ENCODE peak calls at places on chromosome 2, in ten cellular contexts. U, S, R, V, C, E, H, M, B and O are unnamed samples.

GRCh38 chr2:172408143-172408766 is 19.1 kb upstream of the ITGA6 start:
- DNase-seq in U (no peak), S (no peak), R (no peak), V (no peak), C (no peak), E (no peak), H (no peak), M (no peak), B (no peak), O (no peak)

GRCh38 chr2:208101716-208102631 is 22.4 kb downstream of the CRYGD start:
- DNase-seq in U (no peak), S (no peak), R (no peak), V (no peak), C (peak; percentile 57), E (peak; percentile 25), H (no peak), M (no peak), B (peak; percentile 68), O (no peak)

GRCh38 chr2:3424171-3424795 is 44.8 kb downstream of the TRAPPC12 start:
- DNase-seq in U (no peak), S (no peak), R (no peak), V (no peak), C (no peak), E (no peak), H (no peak), M (no peak), B (no peak), O (no peak)

GRCh38 chr2:37389984-37390765 is 45.7 kb downstream of the QPCT start:
- DNase-seq in U (peak; percentile 63), S (peak; percentile 81), R (peak; percentile 92), V (peak; percentile 13), C (peak; percentile 70), E (peak; percentile 89), H (peak; percentile 88), M (no peak), B (peak; percentile 91), O (peak; percentile 81)

GRCh38 chr2:147681093-147681492 is 163.7 kb upstream of the ACVR2A start:
- DNase-seq in U (no peak), S (no peak), R (no peak), V (no peak), C (no peak), E (no peak), H (no peak), M (no peak), B (no peak), O (no peak)

GRCh38 chr2:27897755-27898154 is 7.2 kb downstream of the BABAM2 start:
- DNase-seq in U (no peak), S (no peak), R (no peak), V (no peak), C (no peak), E (no peak), H (no peak), M (no peak), B (no peak), O (no peak)

GRCh38 chr2:238425505-238425978 is 1.2 kb upstream of the ASB1 start:
- DNase-seq in U (no peak), S (no peak), R (no peak), V (no peak), C (no peak), E (no peak), H (no peak), M (no peak), B (no peak), O (no peak)

GRCh38 chr2:135043345-135043744 is 3.9 kb downstream of the MAP3K19 start:
- DNase-seq in U (no peak), S (peak; percentile 57), R (no peak), V (no peak), C (no peak), E (no peak), H (no peak), M (no peak), B (peak; percentile 12), O (no peak)

GRCh38 chr2:55922488-55922887 is 1.1 kb downstream of the EFEMP1 start:
- DNase-seq in U (no peak), S (no peak), R (no peak), V (no peak), C (peak; percentile 75), E (peak; percentile 46), H (no peak), M (no peak), B (peak; percentile 80), O (no peak)

GRCh38 chr2:23019476-23019875 is 365.5 kb upstream of the KLHL29 start:
- DNase-seq in U (no peak), S (no peak), R (no peak), V (no peak), C (no peak), E (no peak), H (no peak), M (no peak), B (no peak), O (no peak)

GRCh38 chr2:26325851-26326250 is 20.1 kb upstream of the SELENOI start:
- DNase-seq in U (no peak), S (no peak), R (no peak), V (no peak), C (peak; percentile 39), E (peak; percentile 82), H (no peak), M (no peak), B (peak; percentile 51), O (no peak)

GRCh38 chr2:168742258-168742932 is 60.0 kb upstream of the NOSTRIN start:
- DNase-seq in U (no peak), S (no peak), R (no peak), V (no peak), C (no peak), E (no peak), H (no peak), M (no peak), B (no peak), O (no peak)

GRCh38 chr2:19632327-19633040 is 269.3 kb downstream of the TTC32 start:
- DNase-seq in U (no peak), S (no peak), R (no peak), V (no peak), C (peak; percentile 54), E (peak; percentile 59), H (peak; percentile 68), M (peak; percentile 50), B (peak; percentile 12), O (no peak)

GRCh38 chr2:96157649-96158553 is 12.7 kb upstream of the DUSP2 start:
- DNase-seq in U (peak; percentile 28), S (peak; percentile 99), R (no peak), V (no peak), C (no peak), E (no peak), H (no peak), M (no peak), B (peak; percentile 52), O (peak; percentile 75)

GRCh38 chr2:165718811-165719210 is 75.2 kb downstream of the GALNT3 start:
- DNase-seq in U (no peak), S (no peak), R (no peak), V (no peak), C (no peak), E (no peak), H (no peak), M (no peak), B (no peak), O (no peak)

GRCh38 chr2:88590998-88591613 is 36.2 kb downstream of the EIF2AK3 start:
- DNase-seq in U (peak; percentile 25), S (peak; percentile 59), R (peak; percentile 56), V (peak; percentile 62), C (peak; percentile 83), E (peak; percentile 73), H (peak; percentile 47), M (peak; percentile 26), B (peak; percentile 85), O (peak; percentile 53)

DNA sequence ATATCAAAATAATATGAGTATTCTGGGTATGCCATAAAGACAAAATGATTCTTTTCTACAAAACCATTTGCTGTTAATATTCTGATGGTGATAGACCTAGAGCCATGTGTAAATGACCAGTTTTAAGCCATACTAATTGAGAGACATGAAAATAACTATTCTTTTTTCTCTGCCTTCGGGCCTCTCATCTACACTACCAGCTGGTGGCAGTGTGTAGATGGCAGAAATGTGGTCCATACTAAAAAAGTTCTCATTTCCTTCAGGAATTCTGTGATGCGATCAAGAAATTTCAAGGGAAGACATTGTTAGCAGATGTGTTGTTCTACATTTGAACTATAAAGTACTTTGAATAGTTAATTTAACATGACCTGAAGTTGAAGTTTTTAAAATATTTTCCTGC is 485.2 kb downstream of the TRIB2 start:
- DNase-seq in U (no peak), S (no peak), R (no peak), V (no peak), C (no peak), E (no peak), H (no peak), M (no peak), B (peak; percentile 8), O (no peak)
- TF ChIP-seq CTCF in U (no peak), S (no peak), R (no peak), V (no peak), C (no peak), E (peak; percentile 4), H (no peak), M (no peak), B (peak; percentile 48), O (no peak)

DNA sequence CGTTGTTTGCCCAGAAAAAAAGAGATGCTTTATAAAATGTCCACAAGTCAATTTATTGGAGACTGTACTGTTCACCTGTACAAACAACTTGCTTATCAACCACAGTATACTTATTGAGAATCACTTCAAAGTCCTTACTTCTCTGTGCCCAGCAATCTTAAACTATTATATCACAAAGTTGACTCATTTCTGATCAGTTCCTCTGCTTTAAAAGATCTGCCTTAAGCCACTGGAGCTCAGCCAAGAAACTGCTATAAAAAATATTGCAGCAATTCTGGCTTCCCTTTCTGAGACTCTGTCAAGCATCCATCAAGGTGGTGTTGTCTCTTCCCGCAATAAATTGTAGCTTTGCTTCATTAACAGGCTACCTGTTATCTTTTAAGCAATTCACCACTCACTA is 375.2 kb upstream of the SPHKAP start:
- DNase-seq in U (no peak), S (no peak), R (no peak), V (no peak), C (peak; percentile 12), E (peak; percentile 38), H (peak; percentile 49), M (no peak), B (peak; percentile 39), O (no peak)
- TF ChIP-seq CTCF in U (no peak), S (no peak), R (no peak), V (no peak), C (no peak), E (no peak), H (no peak), M (no peak), B (no peak), O (no peak)

DNA sequence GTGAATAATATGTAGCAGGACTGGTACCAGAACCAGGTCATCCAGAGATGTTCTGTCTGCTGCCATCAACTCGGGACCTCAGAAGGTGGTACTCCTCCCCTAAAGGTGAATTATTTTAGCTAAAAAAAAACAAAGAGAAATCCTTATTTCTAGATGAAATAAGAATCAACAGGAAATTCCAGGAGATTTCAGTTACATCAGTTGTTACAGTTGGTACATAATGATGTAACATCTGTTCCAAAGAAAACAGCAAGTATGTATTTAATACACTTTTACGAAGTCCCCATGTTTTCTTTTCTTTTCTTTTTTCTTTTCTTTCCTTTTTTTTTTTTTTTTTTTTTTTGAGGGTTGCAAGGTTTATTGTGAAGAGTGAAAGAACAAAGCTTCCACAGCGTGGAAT is 33.6 kb upstream of the CD28 start:
- DNase-seq in U (no peak), S (no peak), R (no peak), V (no peak), C (no peak), E (no peak), H (no peak), M (no peak), B (peak; percentile 69), O (no peak)
- TF ChIP-seq CTCF in U (no peak), S (no peak), R (no peak), V (no peak), C (no peak), E (no peak), H (no peak), M (no peak), B (no peak), O (no peak)

GRCh38 chr2:44964704-44965343 is 23.3 kb downstream of the SIX3 start:
- DNase-seq in U (no peak), S (no peak), R (no peak), V (peak; percentile 55), C (no peak), E (peak; percentile 65), H (no peak), M (no peak), B (no peak), O (no peak)
- TF ChIP-seq CTCF in U (no peak), S (peak; percentile 41), R (peak; percentile 38), V (peak; percentile 73), C (peak; percentile 12), E (peak; percentile 14), H (peak; percentile 8), M (no peak), B (peak; percentile 48), O (peak; percentile 19)